ENCODE peak calls at places on chromosomes 1 and 21, in eight cellular contexts. M is GM20000, N is Caco-2, A is tibial nerve, X is colonic mucosa, S is omental fat pad, B is lower lobe of right lung, U is coronary artery. J is an unnamed sample.

GRCh38 chr1:104120488-104120887 is 370.8 kb downstream of the AMY1C start:
- DNase-seq in M (no peak), N (no peak), A (no peak), X (no peak), S (no peak), B (no peak), U (no peak), J (no peak)

GRCh38 chr1:112496290-112496689 is 12.5 kb upstream of the WNT2B start:
- DNase-seq in M (no peak), N (no peak), A (no peak), X (no peak), S (no peak), B (no peak), U (no peak), J (no peak)

GRCh38 chr1:218298398-218298797 is 13.3 kb downstream of the RRP15 start:
- DNase-seq in M (no peak), N (no peak), A (no peak), X (no peak), S (no peak), B (no peak), U (no peak), J (no peak)

GRCh38 chr1:46520063-46520911 is 30.7 kb downstream of the DMBX1 start:
- DNase-seq in M (no peak), N (no peak), A (no peak), X (no peak), S (no peak), B (no peak), U (no peak), J (no peak)

GRCh38 chr1:51728611-51729155 is 111.8 kb downstream of the OSBPL9 start:
- DNase-seq in M (no peak), N (no peak), A (no peak), X (no peak), S (no peak), B (no peak), U (no peak), J (no peak)

GRCh38 chr21:44966135-44967081 is 26.6 kb downstream of the SLX9 start:
- DNase-seq in M (no peak), N (no peak), A (peak), X (no peak), S (no peak), B (peak), U (no peak), J (no peak)

GRCh38 chr1:180912801-180913616 is at the start of gene KIAA1614:
- DNase-seq in M (peak), N (no peak), A (no peak), X (no peak), S (no peak), B (no peak), U (peak), J (peak)

GRCh38 chr1:158362501-158362900 is 8.8 kb downstream of the CD1E start:
- DNase-seq in M (no peak), N (no peak), A (no peak), X (no peak), S (no peak), B (no peak), U (no peak), J (no peak)

GRCh38 chr21:19463966-19464365 is 1060.4 kb upstream of the TMPRSS15 start:
- DNase-seq in M (no peak), N (no peak), A (no peak), X (no peak), S (no peak), B (no peak), U (no peak), J (no peak)

GRCh38 chr1:162856260-162856659 is 4.7 kb downstream of the CCDC190 start:
- DNase-seq in M (no peak), N (no peak), A (no peak), X (no peak), S (no peak), B (no peak), U (no peak), J (no peak)

GRCh38 chr21:44293551-44294231 is 6.2 kb upstream of the PFKL start:
- DNase-seq in M (no peak), N (no peak), A (no peak), X (no peak), S (no peak), B (no peak), U (no peak), J (no peak)

GRCh38 chr21:15968911-15969310 is 239.1 kb downstream of the USP25 start:
- DNase-seq in M (no peak), N (no peak), A (no peak), X (no peak), S (no peak), B (no peak), U (no peak), J (no peak)

GRCh38 chr21:17461014-17461413 is 51.8 kb upstream of the CXADR start:
- DNase-seq in M (no peak), N (no peak), A (no peak), X (peak), S (no peak), B (no peak), U (no peak), J (no peak)

GRCh38 chr1:228341450-228341813 is 65.2 kb downstream of the TRIM11 start:
- DNase-seq in M (no peak), N (peak), A (no peak), X (no peak), S (no peak), B (peak), U (no peak), J (no peak)

GRCh38 chr1:11967028-11967547 is 13.2 kb upstream of the MFN2 start:
- DNase-seq in M (peak), N (peak), A (no peak), X (peak), S (no peak), B (no peak), U (no peak), J (no peak)

GRCh38 chr1:43285269-43285986 is at the start of gene C1orf210:
- DNase-seq in M (no peak), N (peak), A (no peak), X (peak), S (no peak), B (peak), U (no peak), J (no peak)

GRCh38 chr1:210754931-210755670 is 378.8 kb downstream of the KCNH1 start:
- DNase-seq in M (no peak), N (no peak), A (no peak), X (no peak), S (no peak), B (no peak), U (no peak), J (no peak)

GRCh38 chr1:36443297-36443696 is 7.0 kb downstream of the OSCP1 start:
- DNase-seq in M (no peak), N (no peak), A (no peak), X (no peak), S (no peak), B (no peak), U (no peak), J (no peak)

GRCh38 chr1:165496493-165496892 is 47.3 kb upstream of the LRRC52 start:
- DNase-seq in M (no peak), N (no peak), A (no peak), X (no peak), S (no peak), B (no peak), U (no peak), J (no peak)

GRCh38 chr21:44083631-44084291 is 23.4 kb upstream of the PWP2 start:
- DNase-seq in M (no peak), N (no peak), A (no peak), X (peak), S (no peak), B (no peak), U (peak), J (no peak)

GRCh38 chr1:6026095-6026809 is 19.4 kb upstream of the KCNAB2 start:
- DNase-seq in M (peak), N (peak), A (peak), X (peak), S (peak), B (peak), U (no peak), J (peak)

GRCh38 chr1:193558491-193559028 is 372.1 kb upstream of the B3GALT2 start:
- DNase-seq in M (no peak), N (no peak), A (peak), X (peak), S (no peak), B (no peak), U (no peak), J (no peak)

GRCh38 chr21:34790341-34790740 is 121.5 kb downstream of the CLIC6 start:
- DNase-seq in M (no peak), N (no peak), A (no peak), X (no peak), S (no peak), B (no peak), U (no peak), J (no peak)

GRCh38 chr1:234977891-234978396 is 150.7 kb downstream of the TOMM20 start:
- DNase-seq in M (no peak), N (no peak), A (no peak), X (peak), S (no peak), B (no peak), U (no peak), J (no peak)

GRCh38 chr1:61812916-61813315 is 70.6 kb downstream of the PATJ start:
- DNase-seq in M (no peak), N (no peak), A (no peak), X (no peak), S (no peak), B (no peak), U (no peak), J (no peak)

GRCh38 chr1:160853756-160854155 is 8.9 kb downstream of the CD244 start:
- DNase-seq in M (no peak), N (no peak), A (no peak), X (no peak), S (no peak), B (no peak), U (no peak), J (no peak)

GRCh38 chr1:112937070-112937469 is 18.9 kb downstream of the SLC16A1 start:
- DNase-seq in M (peak), N (no peak), A (no peak), X (no peak), S (no peak), B (no peak), U (no peak), J (no peak)

GRCh38 chr1:3066250-3066711 is 2.7 kb upstream of the PRDM16 start:
- DNase-seq in M (no peak), N (no peak), A (no peak), X (no peak), S (no peak), B (peak), U (peak), J (peak)
- TF ChIP-seq CTCF in M (no peak), N (no peak), A (peak), X (no peak), S (no peak), B (peak), U (peak), J (peak)

GRCh38 chr1:244290386-244290785 is 161.3 kb downstream of the ADSS2 start:
- DNase-seq in M (no peak), N (no peak), A (no peak), X (no peak), S (no peak), B (no peak), U (no peak), J (no peak)
- TF ChIP-seq CTCF in M (no peak), N (no peak), A (no peak), X (no peak), S (no peak), B (no peak), U (no peak), J (no peak)

GRCh38 chr1:208506812-208507211 is 262.6 kb upstream of the PLXNA2 start:
- DNase-seq in M (no peak), N (no peak), A (no peak), X (no peak), S (no peak), B (no peak), U (no peak), J (no peak)

GRCh38 chr1:208513799-208514198 is 269.6 kb upstream of the PLXNA2 start:
- DNase-seq in M (no peak), N (no peak), A (no peak), X (no peak), S (no peak), B (no peak), U (no peak), J (no peak)

GRCh38 chr1:208511242-208511860 is 267.2 kb upstream of the PLXNA2 start:
- DNase-seq in M (no peak), N (no peak), A (no peak), X (no peak), S (no peak), B (no peak), U (no peak), J (no peak)

GRCh38 chr1:208510192-208510952 is 266.2 kb upstream of the PLXNA2 start:
- DNase-seq in M (no peak), N (no peak), A (no peak), X (no peak), S (no peak), B (no peak), U (no peak), J (no peak)

GRCh38 chr1:208509072-208509471 is 264.9 kb upstream of the PLXNA2 start:
- DNase-seq in M (no peak), N (no peak), A (no peak), X (no peak), S (no peak), B (no peak), U (no peak), J (no peak)
- TF ChIP-seq CTCF in M (no peak), N (no peak), A (no peak), X (no peak), S (no peak), B (no peak), U (no peak), J (no peak)

GRCh38 chr1:101135526-101135925 is 101.3 kb upstream of the S1PR1 start:
- DNase-seq in M (no peak), N (no peak), A (no peak), X (no peak), S (no peak), B (no peak), U (no peak), J (no peak)

GRCh38 chr1:101139130-101139529 is 97.7 kb upstream of the S1PR1 start:
- DNase-seq in M (no peak), N (no peak), A (no peak), X (no peak), S (no peak), B (no peak), U (no peak), J (no peak)

GRCh38 chr1:101137144-101138126 is 99.4 kb upstream of the S1PR1 start:
- DNase-seq in M (no peak), N (no peak), A (no peak), X (no peak), S (no peak), B (no peak), U (no peak), J (no peak)

GRCh38 chr1:101140041-101140718 is 96.6 kb upstream of the S1PR1 start:
- DNase-seq in M (no peak), N (no peak), A (no peak), X (no peak), S (no peak), B (no peak), U (no peak), J (no peak)

GRCh38 chr1:101136739-101137138 is 100.1 kb upstream of the S1PR1 start:
- DNase-seq in M (no peak), N (no peak), A (no peak), X (no peak), S (no peak), B (no peak), U (no peak), J (no peak)
- TF ChIP-seq CTCF in M (no peak), N (no peak), A (no peak), X (no peak), S (no peak), B (peak), U (no peak), J (no peak)

GRCh38 chr1:59714966-59715365 is 99.8 kb upstream of the HOOK1 start:
- DNase-seq in M (no peak), N (no peak), A (no peak), X (no peak), S (no peak), B (no peak), U (no peak), J (no peak)

GRCh38 chr1:59716551-59717231 is 98.1 kb upstream of the HOOK1 start:
- DNase-seq in M (no peak), N (no peak), A (no peak), X (no peak), S (no peak), B (no peak), U (no peak), J (no peak)

GRCh38 chr1:59718989-59719360 is 95.8 kb upstream of the HOOK1 start:
- DNase-seq in M (no peak), N (no peak), A (no peak), X (no peak), S (no peak), B (peak), U (no peak), J (no peak)

GRCh38 chr1:59720716-59721115 is 94.0 kb upstream of the HOOK1 start:
- DNase-seq in M (no peak), N (no peak), A (no peak), X (no peak), S (no peak), B (no peak), U (no peak), J (no peak)

GRCh38 chr1:59718064-59718988 is 96.4 kb upstream of the HOOK1 start:
- DNase-seq in M (no peak), N (no peak), A (no peak), X (no peak), S (no peak), B (no peak), U (no peak), J (no peak)
- TF ChIP-seq CTCF in M (peak), N (no peak), A (no peak), X (peak), S (no peak), B (peak), U (no peak), J (peak)

GRCh38 chr21:23452384-23453083 is 2154.7 kb downstream of the MRPL39 start:
- DNase-seq in M (no peak), N (no peak), A (no peak), X (no peak), S (no peak), B (no peak), U (no peak), J (no peak)
- TF ChIP-seq CTCF in M (no peak), N (peak), A (no peak), X (no peak), S (no peak), B (no peak), U (no peak), J (no peak)

DNA sequence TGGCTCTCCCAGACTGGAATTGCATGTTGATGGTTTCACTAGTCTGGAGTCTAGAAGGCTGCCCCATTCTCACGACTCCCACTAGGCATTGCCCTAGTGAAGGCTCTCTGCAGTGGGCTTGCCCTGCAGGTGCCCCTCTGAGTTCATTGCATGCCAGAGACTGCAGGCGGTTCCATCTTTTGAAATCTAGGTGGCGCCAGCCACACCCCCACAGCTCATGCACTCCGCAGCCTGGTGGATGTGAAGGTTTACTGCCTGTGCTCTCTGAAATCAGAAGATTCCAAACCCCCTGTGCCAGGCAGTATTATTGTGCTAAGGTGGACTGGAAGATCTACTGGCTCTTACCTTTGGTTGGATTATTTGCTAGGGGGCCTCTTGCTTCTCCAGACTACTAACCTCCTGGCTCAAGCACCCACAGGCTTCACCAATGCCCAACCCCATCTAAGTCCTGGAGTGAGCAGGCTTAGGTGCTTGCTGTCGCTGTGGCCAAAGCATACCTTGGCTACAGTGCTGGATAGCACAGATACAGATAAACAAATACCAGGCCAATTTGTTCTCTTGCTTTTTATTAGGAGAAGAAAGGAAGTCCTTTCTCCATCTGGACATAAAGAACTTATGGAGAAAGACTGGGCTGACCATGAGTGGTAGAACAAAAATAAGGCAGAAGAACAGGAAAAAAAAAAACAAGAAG is 83.5 kb upstream of the SIM2 start:
- DNase-seq in M (no peak), N (no peak), A (no peak), X (no peak), S (no peak), B (no peak), U (no peak), J (no peak)
- TF ChIP-seq CTCF in M (no peak), N (peak), A (no peak), X (no peak), S (no peak), B (no peak), U (no peak), J (no peak)

J was measured in ascending aorta.